ENCODE peak calls at places on chromosomes 3 and 15, in six cellular contexts. One of them, this sample, is unnamed.

GRCh38 chr15:85563328-85563727 is 182.9 kb downstream of the AKAP13 start:
- DNase-seq in endothelial cell: no peak
- DNase-seq in left ventricle myocardium inferior: no peak
- DNase-seq in GM12865: no peak
- DNase-seq in sigmoid colon: no peak
- DNase-seq in CD8-positive, alpha-beta T cell: no peak
- DNase-seq in this sample: no peak

GRCh38 chr3:55795736-55796135 is 308.6 kb upstream of the WNT5A start:
- DNase-seq in CD8-positive, alpha-beta T cell: no peak
- DNase-seq in GM12865: no peak
- DNase-seq in sigmoid colon: no peak
- DNase-seq in left ventricle myocardium inferior: no peak
- DNase-seq in endothelial cell: no peak
- DNase-seq in this sample: no peak

GRCh38 chr15:38533416-38533915 is 31.1 kb downstream of the RASGRP1 start:
- DNase-seq in CD8-positive, alpha-beta T cell: no peak
- DNase-seq in GM12865: no peak
- DNase-seq in endothelial cell: no peak
- DNase-seq in sigmoid colon: no peak
- DNase-seq in left ventricle myocardium inferior: no peak
- DNase-seq in this sample: no peak

GRCh38 chr3:71163216-71163918 is 420.2 kb downstream of the FOXP1 start:
- DNase-seq in CD8-positive, alpha-beta T cell: no peak
- DNase-seq in left ventricle myocardium inferior: no peak
- DNase-seq in GM12865: no peak
- DNase-seq in sigmoid colon: no peak
- DNase-seq in endothelial cell: no peak
- DNase-seq in this sample: no peak

GRCh38 chr3:23915537-23916108 is 1.2 kb downstream of the NKIRAS1 start:
- DNase-seq in left ventricle myocardium inferior: no peak
- DNase-seq in CD8-positive, alpha-beta T cell: no peak
- DNase-seq in sigmoid colon: no peak
- DNase-seq in GM12865: no peak
- DNase-seq in endothelial cell: no peak
- DNase-seq in this sample: no peak

GRCh38 chr15:76345880-76346665 is 9.5 kb downstream of the ISL2 start:
- DNase-seq in sigmoid colon: peak
- DNase-seq in left ventricle myocardium inferior: no peak
- DNase-seq in GM12865: peak
- DNase-seq in endothelial cell: no peak
- DNase-seq in CD8-positive, alpha-beta T cell: no peak
- DNase-seq in this sample: no peak

GRCh38 chr3:115169808-115170207 is 22.7 kb upstream of the ZBTB20 start:
- DNase-seq in left ventricle myocardium inferior: no peak
- DNase-seq in sigmoid colon: no peak
- DNase-seq in endothelial cell: no peak
- DNase-seq in CD8-positive, alpha-beta T cell: no peak
- DNase-seq in GM12865: no peak
- DNase-seq in this sample: no peak

GRCh38 chr3:16693820-16694219 is 88.6 kb upstream of the DAZL start:
- DNase-seq in GM12865: no peak
- DNase-seq in left ventricle myocardium inferior: no peak
- DNase-seq in sigmoid colon: no peak
- DNase-seq in CD8-positive, alpha-beta T cell: no peak
- DNase-seq in endothelial cell: no peak
- DNase-seq in this sample: no peak

GRCh38 chr3:43294975-43295374 is 8.6 kb downstream of the SNRK start:
- DNase-seq in sigmoid colon: no peak
- DNase-seq in left ventricle myocardium inferior: no peak
- DNase-seq in endothelial cell: no peak
- DNase-seq in CD8-positive, alpha-beta T cell: no peak
- DNase-seq in GM12865: no peak
- DNase-seq in this sample: no peak

DNA sequence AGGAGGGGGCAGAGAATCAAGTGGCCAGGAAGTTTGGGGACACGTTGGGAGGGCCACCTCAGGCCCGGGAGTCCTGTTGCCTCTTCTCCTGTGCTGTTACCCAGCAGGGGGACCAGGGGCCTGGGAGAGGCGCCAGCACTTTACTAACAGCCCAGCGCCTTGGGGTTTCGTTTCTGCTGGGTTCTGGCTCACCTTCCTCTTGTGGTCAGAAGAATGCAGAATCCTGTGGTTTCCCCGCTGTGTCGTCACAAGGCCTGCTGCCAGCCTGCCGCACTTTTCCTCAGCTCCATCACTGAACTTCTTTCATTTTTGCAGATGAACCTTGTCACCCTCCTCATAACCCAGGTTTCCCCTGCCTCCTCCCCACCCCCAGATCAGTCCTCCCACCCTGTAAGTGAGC is 67.7 kb downstream of the SLC30A4 start:
- DNase-seq in CD8-positive, alpha-beta T cell: peak
- DNase-seq in sigmoid colon: peak
- DNase-seq in GM12865: peak
- DNase-seq in left ventricle myocardium inferior: peak
- DNase-seq in endothelial cell: no peak
- DNase-seq in this sample: no peak
- TF ChIP-seq CTCF in CD8-positive, alpha-beta T cell: no peak
- TF ChIP-seq CTCF in sigmoid colon: no peak
- TF ChIP-seq CTCF in GM12865: no peak
- TF ChIP-seq CTCF in left ventricle myocardium inferior: no peak
- TF ChIP-seq CTCF in endothelial cell: no peak
- TF ChIP-seq CTCF in this sample: no peak

GRCh38 chr15:39770748-39771689 is 11.6 kb downstream of the FSIP1 start:
- DNase-seq in endothelial cell: no peak
- DNase-seq in left ventricle myocardium inferior: no peak
- DNase-seq in CD8-positive, alpha-beta T cell: no peak
- DNase-seq in sigmoid colon: peak
- DNase-seq in GM12865: no peak
- DNase-seq in this sample: no peak
- TF ChIP-seq CTCF in endothelial cell: no peak
- TF ChIP-seq CTCF in left ventricle myocardium inferior: no peak
- TF ChIP-seq CTCF in CD8-positive, alpha-beta T cell: no peak
- TF ChIP-seq CTCF in sigmoid colon: no peak
- TF ChIP-seq CTCF in GM12865: no peak
- TF ChIP-seq CTCF in this sample: no peak

DNA sequence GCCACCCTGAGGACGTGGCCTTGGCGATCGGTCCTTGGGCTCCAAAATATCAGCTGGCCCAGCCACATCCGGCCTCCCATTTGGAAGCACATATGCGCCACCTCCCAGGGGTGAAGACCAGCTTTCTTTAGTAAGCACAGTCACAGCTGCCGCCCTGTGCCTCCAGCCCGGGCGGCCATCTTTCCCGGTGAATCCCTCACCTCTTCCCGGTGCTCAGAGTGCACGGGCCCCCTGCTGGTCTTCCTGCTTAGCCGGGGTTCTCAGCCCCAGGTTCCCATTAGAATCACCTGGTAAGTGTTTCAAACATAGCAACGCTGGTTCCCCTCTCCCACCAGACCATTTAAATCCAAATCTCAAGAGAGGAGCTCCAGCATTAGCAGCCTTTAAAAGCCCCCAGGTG is 232.2 kb downstream of the VPS13C start:
- DNase-seq in sigmoid colon: no peak
- DNase-seq in endothelial cell: no peak
- DNase-seq in GM12865: no peak
- DNase-seq in left ventricle myocardium inferior: no peak
- DNase-seq in CD8-positive, alpha-beta T cell: no peak
- DNase-seq in this sample: no peak
- TF ChIP-seq CTCF in sigmoid colon: no peak
- TF ChIP-seq CTCF in endothelial cell: no peak
- TF ChIP-seq CTCF in GM12865: no peak
- TF ChIP-seq CTCF in left ventricle myocardium inferior: no peak
- TF ChIP-seq CTCF in CD8-positive, alpha-beta T cell: no peak
- TF ChIP-seq CTCF in this sample: peak

DNA sequence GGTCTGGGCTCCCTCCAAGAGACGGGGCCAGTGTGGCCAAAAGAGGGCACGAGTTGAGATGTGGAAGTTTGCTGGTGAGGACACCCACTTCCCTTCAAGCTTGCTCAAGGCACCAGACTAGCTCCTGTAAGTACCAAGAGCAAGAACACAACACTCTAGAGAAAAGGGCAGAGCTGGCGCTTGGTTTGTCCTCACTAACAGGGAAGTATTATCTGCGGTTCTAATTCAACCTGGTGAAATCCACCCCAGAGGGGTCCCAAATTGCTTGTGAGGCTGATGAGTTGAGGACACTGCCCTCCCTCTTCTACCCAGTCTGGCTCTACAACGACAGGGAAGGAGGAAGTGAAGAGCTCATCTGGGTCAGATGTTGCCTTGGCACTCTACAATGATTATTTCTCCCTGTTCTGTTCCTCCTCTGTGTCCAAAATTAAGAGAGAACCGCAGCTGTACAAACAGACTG is 16.9 kb upstream of the FSIP1 start:
- DNase-seq in sigmoid colon: no peak
- DNase-seq in endothelial cell: no peak
- DNase-seq in left ventricle myocardium inferior: no peak
- DNase-seq in GM12865: no peak
- DNase-seq in CD8-positive, alpha-beta T cell: no peak
- DNase-seq in this sample: no peak
- TF ChIP-seq CTCF in sigmoid colon: no peak
- TF ChIP-seq CTCF in endothelial cell: no peak
- TF ChIP-seq CTCF in left ventricle myocardium inferior: no peak
- TF ChIP-seq CTCF in GM12865: no peak
- TF ChIP-seq CTCF in CD8-positive, alpha-beta T cell: no peak
- TF ChIP-seq CTCF in this sample: no peak